ENCODE peak calls at places on chromosome X, in ten cellular contexts. O, F, E, B, Q, I, T, S, N and G are unnamed samples. For H3K9me3, the result is how much of the 10 kb centered on the place peaks cover.

GRCh38 chrX:25805744-25806143 is 332.4 kb upstream of the MAGEB18 start:
- DNase-seq in B (no peak), F (no peak), T (no peak), E (no peak), S (peak), N (no peak), Q (no peak), I (no peak), O (no peak), G (no peak)

GRCh38 chrX:30196322-30196721 is 19.0 kb upstream of the MAGEB2 start:
- DNase-seq in O (peak), N (no peak), F (no peak), Q (peak), B (no peak), I (no peak), T (no peak), S (no peak), E (no peak), G (peak)

GRCh38 chrX:132023896-132024386 is 839 bp downstream of the STK26 start:
- DNase-seq in T (no peak), B (no peak), S (peak), F (peak), O (no peak), I (peak), Q (peak), N (no peak), E (peak), G (peak)

GRCh38 chrX:51461053-51462050 is 35.0 kb downstream of the NUDT11 start:
- DNase-seq in N (no peak), Q (peak), O (no peak), B (peak), T (no peak), F (peak), S (no peak), E (no peak), I (no peak), G (peak)

GRCh38 chrX:1480082-1480785 is 27.5 kb upstream of the ASMTL start:
- DNase-seq in O (no peak), I (no peak), B (no peak), Q (no peak), T (no peak), E (peak), F (no peak), S (no peak), N (peak), G (no peak)

GRCh38 chrX:132093239-132093860 is 34.5 kb downstream of the FRMD7 start:
- DNase-seq in E (no peak), F (no peak), B (no peak), S (no peak), N (no peak), O (no peak), Q (no peak), T (no peak), I (no peak), G (no peak)

GRCh38 chrX:31500920-31501319 is 429.1 kb upstream of the FTHL17 start:
- DNase-seq in F (no peak), O (no peak), E (no peak), B (no peak), N (no peak), S (no peak), I (no peak), T (no peak), Q (no peak), G (peak)

GRCh38 chrX:40423299-40423698 is 157.5 kb upstream of the ATP6AP2 start:
- DNase-seq in E (no peak), S (no peak), T (peak), Q (peak), O (no peak), B (no peak), N (no peak), F (no peak), I (peak), G (no peak)

GRCh38 chrX:65894138-65894537 is 145.7 kb downstream of the VSIG4 start:
- DNase-seq in F (peak), T (no peak), E (no peak), I (no peak), S (no peak), Q (peak), N (no peak), B (no peak), O (no peak), G (no peak)

GRCh38 chrX:72340572-72340971 is 34.9 kb upstream of the CITED1 start:
- DNase-seq in N (no peak), B (no peak), O (no peak), S (no peak), F (no peak), T (no peak), E (no peak), I (no peak), Q (no peak), G (no peak)

GRCh38 chrX:74636749-74637314 is 22.4 kb upstream of the RLIM start:
- DNase-seq in I (no peak), O (no peak), F (no peak), S (no peak), B (no peak), Q (no peak), N (no peak), T (no peak), E (no peak), G (no peak)

GRCh38 chrX:40109288-40110008 is 11.7 kb upstream of the BCOR start:
- DNase-seq in B (peak), E (peak), Q (peak), T (peak), F (no peak), O (peak), N (no peak), S (peak), I (peak), G (peak)

GRCh38 chrX:13485167-13485566 is 84.2 kb upstream of the EGFL6 start:
- DNase-seq in T (no peak), Q (no peak), B (no peak), S (no peak), O (no peak), F (no peak), E (no peak), N (no peak), I (no peak), G (no peak)

GRCh38 chrX:102720237-102721168 is at the start of gene GPRASP3:
- DNase-seq in S (peak), T (peak), B (peak), O (peak), N (peak), I (peak), Q (peak), E (peak), F (peak), G (peak)

GRCh38 chrX:110180176-110180927 is 137.5 kb downstream of the AMMECR1 start:
- DNase-seq in B (no peak), E (no peak), N (no peak), O (no peak), S (no peak), T (no peak), F (no peak), I (no peak), Q (no peak), G (peak)

GRCh38 chrX:33211356-33212254 is at the start of gene DMD:
- DNase-seq in N (peak), O (peak), T (no peak), F (no peak), Q (peak), B (peak), S (peak), I (peak), E (no peak), G (no peak)

GRCh38 chrX:24676403-24677024 is 17.2 kb upstream of the POLA1 start:
- DNase-seq in E (no peak), T (no peak), B (no peak), I (peak), F (no peak), O (peak), S (no peak), Q (peak), N (no peak), G (peak)

GRCh38 chrX:105618393-105619101 is 203.8 kb upstream of the NRK start:
- DNase-seq in B (no peak), F (no peak), Q (no peak), O (no peak), S (no peak), T (no peak), I (no peak), E (no peak), N (no peak), G (no peak)

GRCh38 chrX:38754102-38754790 is 47.0 kb upstream of the MID1IP1 start:
- DNase-seq in B (peak), O (peak), N (no peak), T (no peak), F (peak), S (no peak), I (peak), E (no peak), Q (peak), G (peak)

GRCh38 chrX:16836371-16836770 is 33.8 kb downstream of the RBBP7 start:
- DNase-seq in E (no peak), Q (peak), T (peak), F (no peak), O (peak), N (no peak), B (no peak), S (peak), I (peak), G (no peak)

GRCh38 chrX:67347145-67347544 is 196.7 kb upstream of the AR start:
- DNase-seq in I (no peak), N (no peak), Q (no peak), S (no peak), T (no peak), O (no peak), F (no peak), E (no peak), B (no peak), G (no peak)
- H3K9me3 ChIP-seq in I (under half), N (under half), Q (under half), S (under half), T (under half), O (under half), F (under half), E (under half), B (under half), G (under half)

GRCh38 chrX:44949125-44949524 is 76.1 kb downstream of the KDM6A start:
- DNase-seq in Q (no peak), T (no peak), O (no peak), S (no peak), N (no peak), E (no peak), B (no peak), F (no peak), I (no peak), G (no peak)
- H3K9me3 ChIP-seq in Q (under half), T (under half), O (under half), S (under half), N (under half), E (under half), B (under half), F (under half), I (under half), G (under half)

DNA sequence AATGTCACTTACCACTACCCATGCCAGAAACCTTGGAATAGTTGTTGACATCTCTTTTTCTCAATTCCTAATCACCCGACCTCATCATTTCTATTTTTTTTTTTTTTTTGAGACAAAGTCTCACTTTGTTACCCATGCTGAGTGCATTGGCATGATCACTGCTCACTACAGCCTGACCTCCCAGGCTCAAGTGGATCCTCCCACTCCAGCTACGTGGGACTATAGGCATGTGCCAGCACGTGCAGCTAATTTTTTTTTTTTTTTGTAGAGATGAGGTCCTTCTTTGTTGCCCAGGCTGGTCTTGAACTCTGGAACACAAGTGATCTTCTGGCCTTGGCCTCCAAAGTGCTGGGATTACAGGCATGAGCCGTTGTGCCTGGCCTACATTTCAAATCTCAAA is 12.0 kb downstream of the KDM6A start:
- DNase-seq in B (no peak), T (no peak), N (no peak), E (no peak), O (no peak), S (no peak), F (no peak), Q (no peak), I (peak), G (no peak)
- H3K9me3 ChIP-seq in B (under half), T (under half), N (under half), E (under half), O (under half), S (under half), F (under half), Q (under half), I (under half), G (under half)

DNA sequence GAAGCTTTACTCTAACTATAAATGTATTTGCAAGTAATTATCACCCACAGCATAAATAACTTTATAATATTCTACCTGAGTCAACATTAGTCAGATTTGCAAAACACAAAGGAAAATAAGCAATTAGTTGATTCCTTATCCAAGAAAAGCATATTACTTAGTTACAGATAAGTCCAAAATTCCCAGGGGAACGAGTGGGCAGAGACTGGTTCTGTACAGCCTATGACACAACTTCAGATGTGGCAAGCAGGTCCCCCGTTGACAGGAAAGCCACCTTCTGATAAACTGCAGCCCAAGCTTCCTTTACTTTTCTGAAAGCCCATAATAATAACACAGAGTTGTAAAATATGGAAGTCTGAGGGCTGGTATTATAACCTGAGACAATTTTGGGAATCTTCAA is 62.4 kb upstream of the NDP start:
- DNase-seq in F (no peak), N (no peak), O (no peak), T (no peak), B (no peak), Q (no peak), E (no peak), S (no peak), I (no peak), G (no peak)
- H3K9me3 ChIP-seq in F (under half), N (under half), O (under half), T (under half), B (under half), Q (under half), E (under half), S (under half), I (under half), G (under half)

GRCh38 chrX:144849141-144849540 is 398.2 kb upstream of the SPANXN1 start:
- DNase-seq in Q (no peak), S (no peak), F (no peak), T (no peak), O (no peak), I (no peak), N (no peak), B (no peak), E (no peak), G (no peak)
- H3K9me3 ChIP-seq in Q (under half), S (under half), F (under half), T (under half), O (under half), I (under half), N (under half), B (under half), E (under half), G (under half)

DNA sequence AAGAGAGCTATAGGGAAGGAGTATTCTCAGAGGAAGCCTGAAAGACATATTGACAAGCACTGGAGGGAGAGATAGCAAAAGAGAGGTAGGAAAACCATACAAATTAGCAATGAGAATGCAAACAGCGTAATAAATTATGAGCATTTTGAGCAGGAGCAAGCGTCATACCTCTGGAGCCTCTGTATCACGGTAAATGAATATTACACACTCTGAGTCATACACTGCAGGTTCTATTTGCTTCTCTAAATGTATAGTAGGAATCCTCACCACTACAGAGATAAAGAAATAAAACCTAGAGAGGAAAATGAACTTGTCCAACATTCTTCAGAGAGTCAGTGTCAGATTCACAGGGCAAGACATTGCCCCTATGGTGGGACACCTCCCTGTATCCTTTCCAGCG is 46.4 kb upstream of the GABRE start:
- DNase-seq in N (no peak), O (no peak), B (no peak), E (no peak), I (no peak), T (no peak), Q (no peak), F (no peak), S (no peak), G (no peak)
- H3K9me3 ChIP-seq in N (under half), O (under half), B (under half), E (under half), I (under half), T (under half), Q (under half), F (under half), S (under half), G (under half)

GRCh38 chrX:133337250-133337649 is 78.0 kb downstream of the GPC4 start:
- DNase-seq in F (no peak), E (no peak), B (no peak), O (no peak), S (no peak), I (peak), Q (no peak), T (peak), N (no peak), G (no peak)
- H3K9me3 ChIP-seq in F (under half), E (under half), B (under half), O (under half), S (under half), I (under half), Q (under half), T (under half), N (under half), G (under half)